ENCODE peak calls at places on chromosomes 4 and X, in nine cellular contexts. A is colonic mucosa, U is hepatocyte, I is astrocyte, R is lung, E is fibroblast of lung, C is heart right ventricle, W is psoas muscle, D is left ventricle myocardium inferior. F is an unnamed sample.

GRCh38 chrX:137031517-137032377 is 2.0 kb downstream of the GPR101 start:
- DNase-seq in A (no peak), U (peak; percentile 56), I (peak; percentile 8), R (no peak), E (peak; percentile 29), C (peak; percentile 20), W (peak; percentile 18), D (no peak), F (no peak)

GRCh38 chr4:304987-305680 is at the start of gene ZNF732:
- DNase-seq in A (peak; percentile 51), U (no peak), I (peak; percentile 73), R (no peak), E (peak; percentile 78), C (peak; percentile 18), W (peak; percentile 14), D (peak; percentile 31), F (no peak)

GRCh38 chr4:143399113-143399949 is 62.7 kb downstream of the GAB1 start:
- DNase-seq in A (no peak), U (peak; percentile 40), I (no peak), R (no peak), E (peak; percentile 43), C (no peak), W (no peak), D (no peak), F (no peak)

GRCh38 chrX:106612403-106612789 is 618 bp downstream of the RADX start:
- DNase-seq in A (no peak), U (peak; percentile 13), I (peak; percentile 6), R (no peak), E (no peak), C (no peak), W (no peak), D (no peak), F (no peak)

GRCh38 chr4:156437666-156438065 is 484.0 kb upstream of the CTSO start:
- DNase-seq in A (no peak), U (no peak), I (no peak), R (no peak), E (no peak), C (no peak), W (no peak), D (no peak), F (no peak)

GRCh38 chr4:152316969-152317368 is 218.9 kb downstream of the FBXW7 start:
- DNase-seq in A (no peak), U (no peak), I (peak; percentile 23), R (no peak), E (peak; percentile 35), C (no peak), W (no peak), D (no peak), F (no peak)

GRCh38 chrX:107766470-107767140 is 9.0 kb downstream of the TSC22D3 start:
- DNase-seq in A (no peak), U (peak; percentile 28), I (peak; percentile 14), R (no peak), E (peak; percentile 48), C (peak; percentile 31), W (peak; percentile 64), D (peak; percentile 53), F (no peak)

GRCh38 chr4:76641758-76642157 is 206.7 kb downstream of the SHROOM3 start:
- DNase-seq in A (no peak), U (no peak), I (no peak), R (no peak), E (no peak), C (no peak), W (no peak), D (no peak), F (no peak)

GRCh38 chr4:12979797-12980196 is 504.3 kb downstream of the RAB28 start:
- DNase-seq in A (peak; percentile 17), U (no peak), I (no peak), R (no peak), E (no peak), C (no peak), W (no peak), D (no peak), F (no peak)

GRCh38 chr4:55032788-55033187 is 92.6 kb downstream of the KDR start:
- DNase-seq in A (no peak), U (peak; percentile 58), I (no peak), R (no peak), E (peak; percentile 8), C (no peak), W (no peak), D (no peak), F (no peak)

GRCh38 chrX:20620301-20620700 is 353.6 kb upstream of the RPS6KA3 start:
- DNase-seq in A (no peak), U (no peak), I (peak; percentile 79), R (no peak), E (peak; percentile 45), C (no peak), W (no peak), D (no peak), F (no peak)

GRCh38 chr4:57078685-57079521 is 31.3 kb downstream of the IGFBP7 start:
- DNase-seq in A (no peak), U (peak; percentile 44), I (peak; percentile 91), R (no peak), E (no peak), C (no peak), W (no peak), D (no peak), F (no peak)

GRCh38 chrX:94831364-94831763 is 1157.4 kb downstream of the FAM133A start:
- DNase-seq in A (no peak), U (peak; percentile 23), I (no peak), R (no peak), E (no peak), C (no peak), W (no peak), D (no peak), F (no peak)

GRCh38 chr4:164464313-164464712 is 289.6 kb upstream of the SMIM31 start:
- DNase-seq in A (no peak), U (no peak), I (no peak), R (no peak), E (no peak), C (no peak), W (no peak), D (no peak), F (no peak)

GRCh38 chr4:71466775-71467174 is 128.0 kb downstream of the SLC4A4 start:
- DNase-seq in A (no peak), U (no peak), I (no peak), R (no peak), E (no peak), C (no peak), W (no peak), D (no peak), F (no peak)

GRCh38 chr4:145937990-145938611 is 522 bp downstream of the ZNF827 start:
- DNase-seq in A (peak; percentile 42), U (peak; percentile 63), I (peak; percentile 26), R (no peak), E (peak; percentile 38), C (no peak), W (no peak), D (no peak), F (no peak)

GRCh38 chrX:31580726-31581125 is 508.9 kb upstream of the FTHL17 start:
- DNase-seq in A (no peak), U (no peak), I (peak; percentile 86), R (no peak), E (peak; percentile 19), C (no peak), W (no peak), D (no peak), F (no peak)

GRCh38 chr4:71293705-71294104 is 45.1 kb upstream of the SLC4A4 start:
- DNase-seq in A (no peak), U (no peak), I (peak; percentile 79), R (no peak), E (peak; percentile 72), C (no peak), W (no peak), D (no peak), F (no peak)

DNA sequence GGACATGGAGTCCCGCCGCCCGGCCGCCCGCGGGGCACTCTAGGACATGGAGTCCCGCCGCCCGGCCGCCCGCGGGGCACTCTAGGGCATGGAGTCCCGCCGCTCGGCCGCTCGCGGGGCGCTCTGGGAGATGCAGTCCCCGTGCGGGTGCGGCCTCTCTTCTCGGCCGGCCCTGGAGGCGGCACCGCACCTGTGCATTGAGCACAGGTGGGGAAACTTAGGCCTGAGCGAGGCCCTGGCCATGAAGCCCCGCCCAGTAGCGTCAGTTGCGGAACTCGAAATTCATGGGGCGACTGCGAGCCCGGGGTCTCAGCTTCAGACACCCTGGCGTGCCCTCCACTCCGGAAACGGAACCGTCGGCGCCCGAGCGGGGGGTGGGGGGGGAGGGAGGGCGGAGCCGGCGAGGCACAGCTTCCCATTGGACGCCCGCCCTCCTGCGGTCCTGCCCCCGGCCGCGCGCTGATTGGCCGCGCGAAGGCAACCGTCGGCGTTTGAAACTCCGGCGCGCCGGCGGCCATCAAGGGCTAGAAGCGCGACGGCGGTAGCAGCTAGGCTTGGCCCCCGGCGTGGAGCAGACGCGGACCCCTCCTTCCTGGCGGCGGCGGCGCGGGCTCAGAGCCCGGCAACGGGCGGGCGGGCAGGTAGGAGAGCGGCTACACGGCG is at the start of the genes TACC3 and TMEM129:
- DNase-seq in A (peak; percentile 96), U (peak; percentile 97), I (peak; percentile 73), R (peak; percentile 96), E (peak; percentile 93), C (peak; percentile 90), W (peak; percentile 92), D (peak; percentile 93), F (peak; percentile 93)
- TF ChIP-seq CTCF in A (no peak), U (no peak), I (no peak), R (no peak), E (no peak), C (no peak), W (no peak), D (no peak), F (no peak)

DNA sequence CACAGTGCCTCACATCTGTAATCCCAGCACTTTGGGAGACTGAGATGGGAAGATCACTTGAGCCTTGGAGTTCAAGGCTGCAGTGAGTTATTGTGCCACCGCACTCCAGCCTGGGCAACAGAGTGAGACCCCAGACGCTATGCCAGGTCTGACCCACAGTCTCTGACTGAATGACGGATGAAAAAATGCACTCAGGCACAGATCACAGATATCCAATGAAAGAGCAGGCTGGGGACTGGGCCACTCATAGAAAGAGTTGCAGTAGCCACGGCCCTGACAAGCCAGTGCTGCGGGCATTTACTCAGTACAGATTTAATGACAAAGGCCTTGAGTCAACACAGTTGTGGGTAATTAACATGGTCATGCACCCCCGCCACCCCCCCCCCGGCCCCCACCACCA is 22.7 kb downstream of the NUDT6 start:
- DNase-seq in A (no peak), U (no peak), I (no peak), R (no peak), E (no peak), C (no peak), W (no peak), D (no peak), F (no peak)
- H3K4me1 ChIP-seq in A (no peaks in the 10 kb centered on the region), U (no peaks in the 10 kb centered on the region), I (peaks cover 34% of the 10 kb centered on the region), R (no peaks in the 10 kb centered on the region), E (peaks cover 3% of the 10 kb centered on the region), C (no peaks in the 10 kb centered on the region), W (no peaks in the 10 kb centered on the region), D (peaks cover 12% of the 10 kb centered on the region), F (no peaks in the 10 kb centered on the region)

DNA sequence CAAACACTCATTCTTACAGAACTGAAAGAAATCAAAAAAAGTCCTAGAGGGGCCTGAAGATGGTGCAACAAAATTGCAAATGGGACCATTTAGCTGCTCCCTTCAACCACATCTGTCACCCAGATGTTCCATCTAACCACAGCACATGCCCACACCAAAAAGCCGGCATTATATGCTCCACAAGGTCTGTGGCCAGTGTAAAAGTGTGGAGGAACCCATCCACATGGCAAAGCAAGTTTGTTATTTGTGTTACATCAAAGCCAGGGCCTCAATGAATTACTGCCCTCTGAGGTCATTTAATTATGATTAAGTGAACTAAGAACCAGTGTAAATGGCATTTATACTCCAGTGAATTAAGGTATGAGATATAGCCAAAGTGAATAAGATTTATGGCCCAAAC is 48.8 kb upstream of the FGF16 start:
- DNase-seq in A (no peak), U (no peak), I (no peak), R (no peak), E (peak; percentile 0), C (no peak), W (no peak), D (no peak), F (no peak)
- TF ChIP-seq CTCF in A (no peak), U (no peak), I (no peak), R (no peak), E (no peak), C (no peak), W (no peak), D (no peak), F (no peak)

GRCh38 chrX:50111762-50112161 is 89.0 kb downstream of the AKAP4 start:
- DNase-seq in A (peak; percentile 83), U (no peak), I (no peak), R (peak; percentile 31), E (no peak), C (peak; percentile 10), W (no peak), D (no peak), F (no peak)
- H3K4me1 ChIP-seq in A (no peaks in the 10 kb centered on the region), U (peaks cover 6% of the 10 kb centered on the region), I (no peaks in the 10 kb centered on the region), R (no peaks in the 10 kb centered on the region), E (no peaks in the 10 kb centered on the region), C (no peaks in the 10 kb centered on the region), W (no peaks in the 10 kb centered on the region), D (no peaks in the 10 kb centered on the region), F (no peaks in the 10 kb centered on the region)

F was measured in gastrocnemius medialis.